ENCODE peak calls at places on chromosomes 3 and 15, in eight cellular contexts. L is GM04503; J is amniotic epithelial cell; P is effector CD4-positive, alpha-beta T cell; I is RWPE1; T is NCI-H1694 treated with DMSO at 0.1 percent for 48 hours; W is ovary; D is GM20000. B is an unnamed sample.

GRCh38 chr3:21722768-21723167 is 28.2 kb downstream of the ZNF385D start:
- DNase-seq in W (no peak), I (no peak), T (no peak), P (no peak), D (no peak), J (no peak), L (no peak), B (no peak)

GRCh38 chr15:55394694-55395093 is 13.5 kb downstream of the CCPG1 start:
- DNase-seq in J (peak; percentile 64), P (no peak), L (no peak), D (no peak), I (no peak), T (no peak), W (no peak), B (no peak)

GRCh38 chr3:127420355-127420655 is 132.5 kb upstream of the PRR20G start:
- DNase-seq in W (no peak), I (no peak), T (no peak), J (no peak), D (no peak), L (no peak), P (no peak), B (no peak)

GRCh38 chr3:153221748-153222162 is 59.7 kb downstream of the RAP2B start:
- DNase-seq in W (peak; percentile 30), T (no peak), L (peak; percentile 88), D (peak; percentile 37), J (peak; percentile 100), P (peak; percentile 74), I (peak; percentile 86), B (no peak)

GRCh38 chr15:60721706-60722105 is 242.8 kb upstream of the ICE2 start:
- DNase-seq in I (peak; percentile 20), L (no peak), J (peak; percentile 72), D (no peak), T (no peak), W (no peak), P (no peak), B (no peak)

GRCh38 chr3:192636517-192637444 is 90.6 kb downstream of the FGF12 start:
- DNase-seq in T (no peak), J (no peak), P (no peak), W (no peak), L (no peak), I (no peak), D (no peak), B (no peak)

GRCh38 chr3:154113609-154114008 is 7.6 kb upstream of the ARHGEF26 start:
- DNase-seq in T (no peak), W (no peak), D (no peak), L (no peak), I (no peak), J (no peak), P (no peak), B (no peak)

GRCh38 chr3:191306428-191306827 is 22.8 kb upstream of the CCDC50 start:
- DNase-seq in W (no peak), P (no peak), J (no peak), L (no peak), D (no peak), T (no peak), I (no peak), B (no peak)

GRCh38 chr3:51934139-51934850 is 7.4 kb downstream of the RRP9 start:
- DNase-seq in W (no peak), L (no peak), P (no peak), T (no peak), J (no peak), D (no peak), I (no peak), B (no peak)

GRCh38 chr3:93973160-93974126 is at the start of gene PROS1:
- DNase-seq in L (peak; percentile 25), T (peak; percentile 11), D (peak; percentile 70), W (peak; percentile 94), I (peak; percentile 42), J (peak; percentile 89), P (peak; percentile 11), B (peak; percentile 22)

GRCh38 chr3:60399861-60400845 is 851.1 kb downstream of the FHIT start:
- DNase-seq in D (no peak), J (no peak), I (no peak), T (no peak), L (no peak), P (no peak), W (no peak), B (no peak)